ENCODE peak calls at places on chromosomes 7 and 10, in four cellular contexts. W is EL, Q is HS-27A, M is cardiac fibroblast. Z is an unnamed sample.

GRCh38 chr10:111275091-111275490 is 198.3 kb downstream of the ADRA2A start:
- DNase-seq in M (no peak), W (peak; percentile 31), Q (no peak), Z (no peak)

GRCh38 chr10:4824791-4825310 is 1.2 kb upstream of the AKR1E2 start:
- DNase-seq in Q (no peak), M (no peak), W (no peak), Z (no peak)

GRCh38 chr10:109940117-109940516 is 16.8 kb upstream of the XPNPEP1 start:
- DNase-seq in W (no peak), M (no peak), Q (no peak), Z (no peak)

GRCh38 chr10:1536341-1536740 is 201.0 kb downstream of the ADARB2 start:
- DNase-seq in Q (no peak), M (no peak), W (no peak), Z (no peak)

GRCh38 chr10:15374561-15374960 is 3.5 kb upstream of the FAM171A1 start:
- DNase-seq in Q (no peak), W (no peak), M (no peak), Z (no peak)

GRCh38 chr7:151822541-151823181 is 54.3 kb downstream of the PRKAG2 start:
- DNase-seq in M (no peak), Q (no peak), W (no peak), Z (no peak)

GRCh38 chr7:492714-493065 is 27.0 kb downstream of the PDGFA start:
- DNase-seq in M (no peak), Q (no peak), W (no peak), Z (no peak)

GRCh38 chr10:42830237-42830636 is 47.6 kb downstream of the BMS1 start:
- DNase-seq in Q (no peak), W (no peak), M (no peak), Z (no peak)

GRCh38 chr10:4684434-4684833 is 141.6 kb upstream of the AKR1E2 start:
- DNase-seq in W (peak; percentile 38), Q (no peak), M (no peak), Z (no peak)

GRCh38 chr7:13467111-13467547 is 522.3 kb downstream of the ETV1 start:
- DNase-seq in Q (no peak), M (no peak), W (no peak), Z (no peak)

GRCh38 chr7:69412331-69413146 is 185.7 kb upstream of the AUTS2 start:
- DNase-seq in Q (no peak), M (no peak), W (no peak), Z (no peak)

GRCh38 chr7:80127412-80128150 is 7.0 kb upstream of the GNAI1 start:
- DNase-seq in Q (no peak), W (no peak), M (peak; percentile 56), Z (no peak)

GRCh38 chr7:83648464-83649241 is at the start of gene SEMA3E:
- DNase-seq in M (peak; percentile 38), Q (peak; percentile 4), W (peak; percentile 45), Z (peak; percentile 39)

GRCh38 chr7:143878884-143879283 is 23.1 kb downstream of the TCAF1 start:
- DNase-seq in Q (no peak), W (no peak), M (no peak), Z (no peak)

GRCh38 chr7:128783143-128783799 is 7.7 kb upstream of the OPN1SW start:
- DNase-seq in Q (no peak), W (peak; percentile 75), M (peak; percentile 95), Z (peak; percentile 26)

Z was measured in kidney glomerular epithelial cell.